ENCODE peak calls at places on chromosomes 12 and 14, in four cellular contexts. One of them, this sample, is unnamed.

GRCh38 chr12:67211029-67211428 is 58.1 kb upstream of the CAND1 start:
- DNase-seq in epithelial cell of esophagus: no peak
- DNase-seq in HFFc6: no peak
- DNase-seq in HT1080: no peak
- DNase-seq in this sample: no peak

GRCh38 chr12:51403744-51404143 is 12.5 kb upstream of the GALNT6 start:
- DNase-seq in HFFc6: no peak
- DNase-seq in epithelial cell of esophagus: no peak
- DNase-seq in HT1080: no peak
- DNase-seq in this sample: peak

GRCh38 chr12:70798016-70798768 is 122.3 kb downstream of the PTPRR start:
- DNase-seq in HFFc6: no peak
- DNase-seq in HT1080: no peak
- DNase-seq in epithelial cell of esophagus: peak
- DNase-seq in this sample: no peak

GRCh38 chr12:16691624-16692023 is 85.7 kb upstream of the LMO3 start:
- DNase-seq in HT1080: no peak
- DNase-seq in HFFc6: no peak
- DNase-seq in epithelial cell of esophagus: no peak
- DNase-seq in this sample: no peak

GRCh38 chr12:123962530-123962929 is 10.1 kb downstream of the CCDC92 start:
- DNase-seq in HFFc6: no peak
- DNase-seq in HT1080: no peak
- DNase-seq in epithelial cell of esophagus: no peak
- DNase-seq in this sample: no peak

GRCh38 chr12:80766897-80767296 is 50.2 kb downstream of the MYF5 start:
- DNase-seq in epithelial cell of esophagus: no peak
- DNase-seq in HT1080: no peak
- DNase-seq in HFFc6: no peak
- DNase-seq in this sample: no peak

GRCh38 chr12:79420146-79420618 is 270.6 kb downstream of the PAWR start:
- DNase-seq in epithelial cell of esophagus: peak
- DNase-seq in HT1080: peak
- DNase-seq in HFFc6: peak
- DNase-seq in this sample: no peak

GRCh38 chr12:68477906-68478305 is 132.8 kb upstream of the RAP1B start:
- DNase-seq in HT1080: no peak
- DNase-seq in epithelial cell of esophagus: no peak
- DNase-seq in HFFc6: no peak
- DNase-seq in this sample: no peak

GRCh38 chr12:4037747-4038312 is 164.6 kb upstream of the PARP11 start:
- DNase-seq in epithelial cell of esophagus: peak
- DNase-seq in HFFc6: peak
- DNase-seq in HT1080: peak
- DNase-seq in this sample: peak

GRCh38 chr14:64337901-64338615 is 43.9 kb upstream of the ESR2 start:
- DNase-seq in epithelial cell of esophagus: peak
- DNase-seq in HT1080: peak
- DNase-seq in HFFc6: peak
- DNase-seq in this sample: no peak